ENCODE peak calls at places on chromosomes 4 and X, in eight cellular contexts. M is foreskin fibroblast, D is left ventricle myocardium inferior, Y is lower leg skin, X is fibroblast of lung, R is glutamatergic neuron, G is left lung, J is nephron progenitor cell. Z is an unnamed sample.

GRCh38 chr4:139817657-139818452 is 152.2 kb downstream of the MGST2 start:
- DNase-seq in M (no peak), D (no peak), Y (peak; percentile 35), X (no peak), R (no peak), G (no peak), J (no peak), Z (peak; percentile 2)

GRCh38 chr4:3073158-3074077 is 920 bp downstream of the HTT-AS start:
- DNase-seq in M (no peak), D (peak; percentile 23), Y (no peak), X (no peak), R (no peak), G (no peak), J (no peak), Z (no peak)

GRCh38 chr4:52054254-52054653 is 3.1 kb downstream of the SPATA18 start:
- DNase-seq in M (no peak), D (no peak), Y (no peak), X (no peak), R (no peak), G (no peak), J (no peak), Z (no peak)

GRCh38 chrX:46278591-46278990 is 266.6 kb downstream of the ZNF674 start:
- DNase-seq in M (no peak), D (no peak), Y (no peak), X (no peak), R (no peak), G (no peak), J (no peak), Z (no peak)

GRCh38 chrX:3627579-3627978 is 85.9 kb downstream of the PRKX start:
- DNase-seq in M (no peak), D (no peak), Y (no peak), X (no peak), R (no peak), G (no peak), J (no peak), Z (no peak)

GRCh38 chr4:159296061-159296460 is 193.2 kb downstream of the RAPGEF2 start:
- DNase-seq in M (peak; percentile 64), D (no peak), Y (no peak), X (peak; percentile 77), R (no peak), G (no peak), J (no peak), Z (peak; percentile 62)

GRCh38 chrX:17697191-17697590 is 40.1 kb upstream of the SCML1 start:
- DNase-seq in M (peak; percentile 40), D (no peak), Y (no peak), X (no peak), R (no peak), G (no peak), J (no peak), Z (peak; percentile 39)

GRCh38 chr4:681736-682451 is 7.1 kb downstream of the SLC49A3 start:
- DNase-seq in M (no peak), D (no peak), Y (no peak), X (no peak), R (peak; percentile 27), G (no peak), J (peak; percentile 57), Z (no peak)

GRCh38 chr4:14022428-14022827 is 394.9 kb upstream of the BOD1L1 start:
- DNase-seq in M (peak; percentile 65), D (no peak), Y (no peak), X (peak; percentile 35), R (no peak), G (no peak), J (no peak), Z (peak; percentile 13)

GRCh38 chrX:24424948-24425347 is 40.1 kb upstream of the PDK3 start:
- DNase-seq in M (peak; percentile 72), D (peak; percentile 25), Y (peak; percentile 45), X (peak; percentile 35), R (no peak), G (no peak), J (no peak), Z (no peak)

GRCh38 chr4:7777017-7777710 is 162.5 kb downstream of the AFAP1 start:
- DNase-seq in M (no peak), D (no peak), Y (no peak), X (no peak), R (no peak), G (no peak), J (no peak), Z (no peak)

GRCh38 chr4:124468360-124468759 is 244.2 kb downstream of the ANKRD50 start:
- DNase-seq in M (no peak), D (no peak), Y (no peak), X (no peak), R (no peak), G (no peak), J (no peak), Z (no peak)

GRCh38 chr4:64598068-64598467 is 188.8 kb upstream of the TECRL start:
- DNase-seq in M (no peak), D (no peak), Y (no peak), X (peak; percentile 3), R (no peak), G (no peak), J (no peak), Z (no peak)

GRCh38 chr4:106245176-106245575 is 70.8 kb downstream of the TBCK start:
- DNase-seq in M (no peak), D (no peak), Y (no peak), X (no peak), R (no peak), G (no peak), J (no peak), Z (peak; percentile 93)

GRCh38 chr4:796206-796605 is 29.7 kb downstream of the CPLX1 start:
- DNase-seq in M (no peak), D (no peak), Y (no peak), X (no peak), R (no peak), G (no peak), J (no peak), Z (no peak)

GRCh38 chr4:76905521-76905920 is 7.6 kb upstream of the SOWAHB start:
- DNase-seq in M (peak; percentile 75), D (no peak), Y (no peak), X (peak; percentile 87), R (no peak), G (no peak), J (no peak), Z (no peak)

GRCh38 chr4:185682236-185682635 is 129.8 kb downstream of the SORBS2 start:
- DNase-seq in M (peak; percentile 25), D (no peak), Y (no peak), X (peak; percentile 88), R (no peak), G (no peak), J (no peak), Z (peak; percentile 46)

GRCh38 chr4:95548738-95549245 is at the start of gene UNC5C:
- DNase-seq in M (peak; percentile 28), D (peak; percentile 80), Y (no peak), X (peak; percentile 84), R (no peak), G (peak; percentile 70), J (peak; percentile 73), Z (peak; percentile 83)

GRCh38 chr4:87249620-87250019 is 29.2 kb upstream of the KLHL8 start:
- DNase-seq in M (no peak), D (no peak), Y (no peak), X (no peak), R (no peak), G (no peak), J (no peak), Z (no peak)

GRCh38 chr4:87250294-87250693 is 29.9 kb upstream of the KLHL8 start:
- DNase-seq in M (no peak), D (no peak), Y (no peak), X (no peak), R (no peak), G (no peak), J (no peak), Z (no peak)

GRCh38 chr4:87255755-87256154 is 35.3 kb upstream of the KLHL8 start:
- DNase-seq in M (no peak), D (no peak), Y (no peak), X (no peak), R (no peak), G (no peak), J (no peak), Z (no peak)

GRCh38 chr4:87251104-87251503 is 30.7 kb upstream of the KLHL8 start:
- DNase-seq in M (no peak), D (peak; percentile 17), Y (no peak), X (peak; percentile 14), R (no peak), G (no peak), J (no peak), Z (no peak)
- TF ChIP-seq CTCF in M (no peak), D (no peak), Y (no peak), X (no peak), R (no peak), G (no peak), J (no peak), Z (no peak)

GRCh38 chrX:113275769-113276168 is 435.1 kb upstream of the AMOT start:
- DNase-seq in M (no peak), D (no peak), Y (no peak), X (no peak), R (no peak), G (no peak), J (no peak), Z (no peak)
- TF ChIP-seq CTCF in M (no peak), D (no peak), Y (no peak), X (no peak), R (no peak), G (no peak), J (no peak), Z (no peak)

DNA sequence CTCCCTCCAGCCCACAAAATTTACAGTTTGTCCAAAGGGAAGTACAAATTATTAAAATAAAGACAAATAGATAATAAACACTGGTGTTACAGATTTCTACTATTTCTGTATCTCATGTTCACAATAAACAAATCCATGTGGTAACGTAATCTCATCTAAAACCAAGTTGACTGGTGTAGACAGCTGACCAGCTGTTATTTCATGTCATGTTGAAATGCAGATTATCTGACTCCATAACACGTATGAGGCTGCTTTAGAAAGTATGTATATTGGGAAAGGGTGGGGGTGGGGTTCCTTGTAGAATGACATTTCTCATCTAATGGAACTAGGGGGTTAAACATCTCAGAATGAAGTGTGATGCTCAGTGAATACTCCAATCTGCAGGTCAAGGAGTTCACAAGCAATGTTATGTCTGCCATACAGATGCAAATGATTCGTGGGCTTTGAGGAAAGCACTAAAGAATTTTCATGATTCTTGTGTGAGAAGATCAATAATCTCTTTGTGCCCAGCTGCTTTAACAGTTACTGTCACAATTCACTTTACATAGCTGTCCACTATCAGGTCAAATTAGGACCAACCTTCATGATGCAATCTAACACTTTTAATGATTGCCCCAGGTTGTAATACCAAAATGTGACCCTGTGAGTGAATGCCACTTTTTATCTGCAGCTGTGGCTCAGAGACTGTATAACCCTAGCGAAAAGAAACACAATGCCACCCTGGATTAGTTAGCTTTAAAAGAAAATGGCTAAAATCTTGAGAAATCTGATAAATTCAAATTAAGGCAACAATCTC is 114.0 kb downstream of the ENOX2 start:
- DNase-seq in M (no peak), D (no peak), Y (no peak), X (no peak), R (no peak), G (no peak), J (no peak), Z (no peak)
- TF ChIP-seq CTCF in M (no peak), D (no peak), Y (no peak), X (no peak), R (no peak), G (no peak), J (no peak), Z (no peak)

DNA sequence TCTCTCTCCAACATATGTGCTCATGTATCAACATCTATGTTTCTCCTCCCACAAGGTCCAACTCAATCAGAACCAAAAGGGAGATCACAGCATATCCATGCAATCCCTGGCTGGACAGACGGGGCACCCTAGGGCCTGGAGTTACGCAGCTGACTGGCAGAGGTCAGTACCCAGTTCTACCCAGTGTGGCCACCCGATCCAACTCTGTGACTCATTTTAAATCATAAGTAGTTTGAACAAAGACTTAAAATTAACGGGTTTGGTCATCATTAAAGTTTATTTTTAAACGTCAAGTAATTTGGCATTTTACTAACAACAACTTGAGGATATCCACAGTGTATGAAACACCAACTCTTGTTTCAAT is 59.5 kb downstream of the APBB2 start:
- DNase-seq in M (peak; percentile 50), D (no peak), Y (no peak), X (peak; percentile 65), R (no peak), G (no peak), J (no peak), Z (no peak)
- TF ChIP-seq CTCF in M (no peak), D (no peak), Y (no peak), X (no peak), R (no peak), G (no peak), J (no peak), Z (no peak)